ENCODE peak calls at places on chromosomes 4 and X, in nine cellular contexts. One of them, this sample, is unnamed.

GRCh38 chr4:10647811-10648210 is 36.8 kb downstream of the CLNK start:
- DNase-seq in activated gamma-delta T cell treated with anti-CD3 and anti-CD28 coated beads, Interleukin-2, amount 50 U/mL, for 16 hours: no peak
- DNase-seq in fibroblast of lung: no peak
- DNase-seq in activated T-cell treated with anti-CD3 and anti-CD28 coated beads for 24 hours: no peak
- DNase-seq in epithelial cell of proximal tubule: no peak
- DNase-seq in neural crest cell: no peak
- DNase-seq in activated effector memory CD4-positive, alpha-beta T cell treated with Interleukin-2 at 50 U/mL for 16 hours: no peak
- DNase-seq in substantia nigra: no peak
- DNase-seq in GOT3: no peak
- DNase-seq in this sample: no peak

GRCh38 chr4:177308125-177308524 is 1.5 kb upstream of the NEIL3 start:
- DNase-seq in activated gamma-delta T cell treated with anti-CD3 and anti-CD28 coated beads, Interleukin-2, amount 50 U/mL, for 16 hours: no peak
- DNase-seq in fibroblast of lung: peak
- DNase-seq in activated T-cell treated with anti-CD3 and anti-CD28 coated beads for 24 hours: no peak
- DNase-seq in epithelial cell of proximal tubule: peak
- DNase-seq in neural crest cell: no peak
- DNase-seq in activated effector memory CD4-positive, alpha-beta T cell treated with Interleukin-2 at 50 U/mL for 16 hours: no peak
- DNase-seq in substantia nigra: no peak
- DNase-seq in GOT3: peak
- DNase-seq in this sample: no peak

GRCh38 chr4:78068481-78068880 is 11.4 kb downstream of the FRAS1 start:
- DNase-seq in activated gamma-delta T cell treated with anti-CD3 and anti-CD28 coated beads, Interleukin-2, amount 50 U/mL, for 16 hours: no peak
- DNase-seq in fibroblast of lung: no peak
- DNase-seq in activated T-cell treated with anti-CD3 and anti-CD28 coated beads for 24 hours: no peak
- DNase-seq in epithelial cell of proximal tubule: no peak
- DNase-seq in neural crest cell: no peak
- DNase-seq in activated effector memory CD4-positive, alpha-beta T cell treated with Interleukin-2 at 50 U/mL for 16 hours: no peak
- DNase-seq in substantia nigra: no peak
- DNase-seq in GOT3: no peak
- DNase-seq in this sample: no peak

GRCh38 chrX:74506310-74507115 is 85.2 kb downstream of the SLC16A2 start:
- DNase-seq in activated gamma-delta T cell treated with anti-CD3 and anti-CD28 coated beads, Interleukin-2, amount 50 U/mL, for 16 hours: no peak
- DNase-seq in fibroblast of lung: no peak
- DNase-seq in activated T-cell treated with anti-CD3 and anti-CD28 coated beads for 24 hours: no peak
- DNase-seq in epithelial cell of proximal tubule: no peak
- DNase-seq in neural crest cell: no peak
- DNase-seq in activated effector memory CD4-positive, alpha-beta T cell treated with Interleukin-2 at 50 U/mL for 16 hours: no peak
- DNase-seq in substantia nigra: no peak
- DNase-seq in GOT3: no peak
- DNase-seq in this sample: no peak

GRCh38 chr4:2365054-2365912 is 53.2 kb downstream of the ZFYVE28 start:
- DNase-seq in activated gamma-delta T cell treated with anti-CD3 and anti-CD28 coated beads, Interleukin-2, amount 50 U/mL, for 16 hours: no peak
- DNase-seq in fibroblast of lung: no peak
- DNase-seq in activated T-cell treated with anti-CD3 and anti-CD28 coated beads for 24 hours: no peak
- DNase-seq in epithelial cell of proximal tubule: no peak
- DNase-seq in neural crest cell: no peak
- DNase-seq in activated effector memory CD4-positive, alpha-beta T cell treated with Interleukin-2 at 50 U/mL for 16 hours: no peak
- DNase-seq in substantia nigra: no peak
- DNase-seq in GOT3: no peak
- DNase-seq in this sample: no peak

GRCh38 chrX:73068467-73069364 is 10.6 kb downstream of the PABPC1L2A start:
- DNase-seq in activated gamma-delta T cell treated with anti-CD3 and anti-CD28 coated beads, Interleukin-2, amount 50 U/mL, for 16 hours: no peak
- DNase-seq in fibroblast of lung: no peak
- DNase-seq in activated T-cell treated with anti-CD3 and anti-CD28 coated beads for 24 hours: no peak
- DNase-seq in epithelial cell of proximal tubule: no peak
- DNase-seq in neural crest cell: no peak
- DNase-seq in activated effector memory CD4-positive, alpha-beta T cell treated with Interleukin-2 at 50 U/mL for 16 hours: no peak
- DNase-seq in substantia nigra: no peak
- DNase-seq in GOT3: no peak
- DNase-seq in this sample: no peak

GRCh38 chr4:61921890-61922289 is 721.8 kb downstream of the ADGRL3 start:
- DNase-seq in activated gamma-delta T cell treated with anti-CD3 and anti-CD28 coated beads, Interleukin-2, amount 50 U/mL, for 16 hours: no peak
- DNase-seq in fibroblast of lung: no peak
- DNase-seq in activated T-cell treated with anti-CD3 and anti-CD28 coated beads for 24 hours: no peak
- DNase-seq in epithelial cell of proximal tubule: no peak
- DNase-seq in neural crest cell: no peak
- DNase-seq in activated effector memory CD4-positive, alpha-beta T cell treated with Interleukin-2 at 50 U/mL for 16 hours: no peak
- DNase-seq in substantia nigra: no peak
- DNase-seq in GOT3: no peak
- DNase-seq in this sample: no peak

GRCh38 chr4:61740950-61741638 is 541.0 kb downstream of the ADGRL3 start:
- DNase-seq in activated gamma-delta T cell treated with anti-CD3 and anti-CD28 coated beads, Interleukin-2, amount 50 U/mL, for 16 hours: no peak
- DNase-seq in fibroblast of lung: peak
- DNase-seq in activated T-cell treated with anti-CD3 and anti-CD28 coated beads for 24 hours: no peak
- DNase-seq in epithelial cell of proximal tubule: no peak
- DNase-seq in neural crest cell: no peak
- DNase-seq in activated effector memory CD4-positive, alpha-beta T cell treated with Interleukin-2 at 50 U/mL for 16 hours: no peak
- DNase-seq in substantia nigra: no peak
- DNase-seq in GOT3: no peak
- DNase-seq in this sample: peak

GRCh38 chr4:154590329-154591006 is at the start of gene FGA:
- DNase-seq in activated gamma-delta T cell treated with anti-CD3 and anti-CD28 coated beads, Interleukin-2, amount 50 U/mL, for 16 hours: no peak
- DNase-seq in fibroblast of lung: no peak
- DNase-seq in activated T-cell treated with anti-CD3 and anti-CD28 coated beads for 24 hours: no peak
- DNase-seq in epithelial cell of proximal tubule: peak
- DNase-seq in neural crest cell: no peak
- DNase-seq in activated effector memory CD4-positive, alpha-beta T cell treated with Interleukin-2 at 50 U/mL for 16 hours: no peak
- DNase-seq in substantia nigra: no peak
- DNase-seq in GOT3: no peak
- DNase-seq in this sample: no peak

GRCh38 chr4:8731364-8731763 is 138.8 kb downstream of the CPZ start:
- DNase-seq in activated gamma-delta T cell treated with anti-CD3 and anti-CD28 coated beads, Interleukin-2, amount 50 U/mL, for 16 hours: no peak
- DNase-seq in fibroblast of lung: no peak
- DNase-seq in activated T-cell treated with anti-CD3 and anti-CD28 coated beads for 24 hours: no peak
- DNase-seq in epithelial cell of proximal tubule: no peak
- DNase-seq in neural crest cell: no peak
- DNase-seq in activated effector memory CD4-positive, alpha-beta T cell treated with Interleukin-2 at 50 U/mL for 16 hours: no peak
- DNase-seq in substantia nigra: no peak
- DNase-seq in GOT3: no peak
- DNase-seq in this sample: no peak

GRCh38 chr4:8292388-8293107 is 23.0 kb downstream of the HTRA3 start:
- DNase-seq in activated gamma-delta T cell treated with anti-CD3 and anti-CD28 coated beads, Interleukin-2, amount 50 U/mL, for 16 hours: no peak
- DNase-seq in fibroblast of lung: no peak
- DNase-seq in activated T-cell treated with anti-CD3 and anti-CD28 coated beads for 24 hours: no peak
- DNase-seq in epithelial cell of proximal tubule: no peak
- DNase-seq in neural crest cell: no peak
- DNase-seq in activated effector memory CD4-positive, alpha-beta T cell treated with Interleukin-2 at 50 U/mL for 16 hours: no peak
- DNase-seq in substantia nigra: no peak
- DNase-seq in GOT3: no peak
- DNase-seq in this sample: no peak

GRCh38 chrX:93874554-93874953 is 200.5 kb downstream of the FAM133A start:
- DNase-seq in activated gamma-delta T cell treated with anti-CD3 and anti-CD28 coated beads, Interleukin-2, amount 50 U/mL, for 16 hours: no peak
- DNase-seq in fibroblast of lung: no peak
- DNase-seq in activated T-cell treated with anti-CD3 and anti-CD28 coated beads for 24 hours: no peak
- DNase-seq in epithelial cell of proximal tubule: no peak
- DNase-seq in neural crest cell: peak
- DNase-seq in activated effector memory CD4-positive, alpha-beta T cell treated with Interleukin-2 at 50 U/mL for 16 hours: no peak
- DNase-seq in substantia nigra: no peak
- DNase-seq in GOT3: no peak
- DNase-seq in this sample: peak

GRCh38 chr4:24007740-24008348 is 118.0 kb upstream of the PPARGC1A start:
- DNase-seq in activated gamma-delta T cell treated with anti-CD3 and anti-CD28 coated beads, Interleukin-2, amount 50 U/mL, for 16 hours: no peak
- DNase-seq in fibroblast of lung: no peak
- DNase-seq in activated T-cell treated with anti-CD3 and anti-CD28 coated beads for 24 hours: no peak
- DNase-seq in epithelial cell of proximal tubule: no peak
- DNase-seq in neural crest cell: no peak
- DNase-seq in activated effector memory CD4-positive, alpha-beta T cell treated with Interleukin-2 at 50 U/mL for 16 hours: no peak
- DNase-seq in substantia nigra: no peak
- DNase-seq in GOT3: no peak
- DNase-seq in this sample: no peak

GRCh38 chr4:105520819-105521790 is 31.3 kb upstream of the ARHGEF38 start:
- DNase-seq in activated gamma-delta T cell treated with anti-CD3 and anti-CD28 coated beads, Interleukin-2, amount 50 U/mL, for 16 hours: no peak
- DNase-seq in fibroblast of lung: peak
- DNase-seq in activated T-cell treated with anti-CD3 and anti-CD28 coated beads for 24 hours: no peak
- DNase-seq in epithelial cell of proximal tubule: peak
- DNase-seq in neural crest cell: peak
- DNase-seq in activated effector memory CD4-positive, alpha-beta T cell treated with Interleukin-2 at 50 U/mL for 16 hours: no peak
- DNase-seq in substantia nigra: no peak
- DNase-seq in GOT3: no peak
- DNase-seq in this sample: peak

This sample was measured in NCI-H526.